ENCODE peak calls at places on chromosomes 16 and 17, in nine cellular contexts. V is neural crest cell, Y is globus pallidus, U is iris pigment epithelial cell, W is nephron progenitor cell, C is dermis microvascular lymphatic vessel endothelial cell, J is thoracic aorta, H is HepG2, G is T-cell. K is an unnamed sample.

GRCh38 chr16:116015-116414 is 22.5 kb downstream of the NPRL3 start:
- DNase-seq in J (no peak), C (no peak), W (no peak), G (no peak), H (no peak), U (no peak), V (no peak), Y (no peak), K (no peak)

GRCh38 chr17:30161601-30162000 is 45.0 kb downstream of the NSRP1 start:
- DNase-seq in C (no peak), V (no peak), U (peak; percentile 29), G (no peak), W (no peak), J (no peak), Y (no peak), H (no peak), K (no peak)

GRCh38 chr16:79612207-79612606 is 11.7 kb upstream of the MAF start:
- DNase-seq in C (no peak), Y (no peak), G (no peak), H (no peak), U (no peak), V (no peak), J (no peak), W (no peak), K (no peak)

GRCh38 chr17:43363926-43364285 is 34.9 kb upstream of the ARL4D start:
- DNase-seq in V (no peak), C (no peak), J (no peak), H (no peak), W (no peak), U (no peak), Y (no peak), G (no peak), K (no peak)

GRCh38 chr17:32350662-32351418 is 883 bp downstream of the ZNF207 start:
- DNase-seq in G (peak; percentile 33), V (no peak), W (no peak), H (peak; percentile 54), J (no peak), Y (peak; percentile 31), U (peak; percentile 76), C (peak; percentile 78), K (no peak)

GRCh38 chr16:79013004-79013403 is 587.5 kb downstream of the MAF start:
- DNase-seq in C (no peak), Y (no peak), U (no peak), J (no peak), V (no peak), G (no peak), H (no peak), W (no peak), K (no peak)

GRCh38 chr17:32933881-32934280 is 5.9 kb downstream of the TMEM98 start:
- DNase-seq in V (no peak), H (no peak), U (no peak), G (no peak), C (no peak), W (no peak), J (no peak), Y (no peak), K (no peak)

GRCh38 chr17:34225046-34225445 is 30.0 kb upstream of the CCL2 start:
- DNase-seq in G (no peak), W (no peak), C (no peak), H (no peak), Y (no peak), U (no peak), V (no peak), J (no peak), K (no peak)

GRCh38 chr17:15233022-15233805 is 31.9 kb downstream of the PMP22 start:
- DNase-seq in J (no peak), Y (peak; percentile 69), W (no peak), V (no peak), C (peak; percentile 26), G (no peak), H (peak; percentile 60), U (peak; percentile 70), K (peak; percentile 27)

GRCh38 chr16:19524866-19525723 is 1.4 kb downstream of the CCP110 start:
- DNase-seq in V (no peak), U (peak; percentile 14), G (no peak), J (no peak), W (no peak), H (no peak), Y (peak; percentile 70), C (no peak), K (no peak)

GRCh38 chr16:49021136-49021535 is 260.5 kb downstream of the CBLN1 start:
- DNase-seq in G (no peak), Y (no peak), C (peak; percentile 42), V (no peak), W (peak; percentile 18), H (no peak), U (peak; percentile 30), J (no peak), K (no peak)

GRCh38 chr17:27878776-27879562 is 14.2 kb downstream of the LYRM9 start:
- DNase-seq in U (no peak), G (peak; percentile 37), Y (no peak), C (no peak), J (no peak), W (no peak), H (no peak), V (no peak), K (no peak)

GRCh38 chr16:56795011-56795410 is 65.1 kb downstream of the NUP93 start:
- DNase-seq in H (no peak), C (peak; percentile 63), U (no peak), G (no peak), V (no peak), J (no peak), Y (no peak), W (no peak), K (no peak)

GRCh38 chr16:88939814-88940195 is 37.2 kb downstream of the CBFA2T3 start:
- DNase-seq in Y (no peak), H (no peak), U (no peak), W (no peak), G (no peak), J (no peak), C (no peak), V (no peak), K (no peak)

GRCh38 chr16:79656537-79657115 is 56.1 kb upstream of the MAF start:
- DNase-seq in U (no peak), C (no peak), V (no peak), H (no peak), W (no peak), G (no peak), Y (no peak), J (no peak), K (no peak)

GRCh38 chr16:680967-681745 is 946 bp downstream of the STUB1 start:
- DNase-seq in J (no peak), W (no peak), G (no peak), V (no peak), H (peak; percentile 49), Y (no peak), U (peak; percentile 57), C (peak; percentile 49), K (no peak)

GRCh38 chr16:28609631-28610594 is at the start of gene SULT1A1:
- DNase-seq in V (no peak), Y (no peak), H (peak; percentile 93), U (no peak), W (peak; percentile 39), G (no peak), C (no peak), J (no peak), K (no peak)

GRCh38 chr16:77169650-77170236 is 21.2 kb upstream of the MON1B start:
- DNase-seq in U (peak; percentile 56), G (no peak), C (peak; percentile 58), H (peak; percentile 52), W (peak; percentile 68), J (no peak), V (peak; percentile 54), Y (no peak), K (peak; percentile 50)

GRCh38 chr16:17328971-17329370 is 141.8 kb downstream of the XYLT1 start:
- DNase-seq in W (no peak), G (no peak), U (no peak), Y (no peak), J (no peak), H (no peak), V (no peak), C (no peak), K (no peak)

GRCh38 chr17:68972119-68972704 is 17.0 kb upstream of the ABCA8 start:
- DNase-seq in Y (peak; percentile 78), G (no peak), H (peak; percentile 43), V (peak; percentile 14), W (no peak), U (peak; percentile 38), C (peak; percentile 52), J (no peak), K (peak; percentile 31)

GRCh38 chr16:66984902-66985311 is 3.5 kb upstream of the CES4A start:
- DNase-seq in J (no peak), G (no peak), V (no peak), W (no peak), Y (no peak), H (no peak), C (no peak), U (no peak), K (no peak)

GRCh38 chr17:3534881-3535252 is 22.7 kb downstream of the TRPV3 start:
- DNase-seq in J (no peak), G (no peak), V (no peak), C (no peak), H (no peak), Y (peak; percentile 87), U (no peak), W (peak; percentile 26), K (no peak)

GRCh38 chr16:78566397-78567073 is 467.1 kb downstream of the WWOX start:
- DNase-seq in C (no peak), H (no peak), J (no peak), Y (no peak), V (no peak), W (no peak), U (no peak), G (no peak), K (no peak)

GRCh38 chr17:17385502-17385901 is 82.3 kb downstream of the NT5M start:
- DNase-seq in V (peak; percentile 36), H (no peak), C (no peak), J (no peak), Y (peak; percentile 75), G (no peak), U (no peak), W (no peak), K (no peak)

GRCh38 chr17:65925606-65926307 is 266.2 kb downstream of the CEP112 start:
- DNase-seq in C (no peak), W (no peak), H (no peak), V (no peak), G (no peak), U (peak; percentile 41), J (no peak), Y (no peak), K (no peak)

GRCh38 chr17:66904760-66905637 is 59.5 kb upstream of the CACNG4 start:
- DNase-seq in W (no peak), V (no peak), G (no peak), C (peak; percentile 90), U (peak; percentile 71), J (no peak), Y (peak; percentile 2), H (peak; percentile 43), K (no peak)

GRCh38 chr17:79541038-79541437 is 69.8 kb downstream of the RBFOX3 start:
- DNase-seq in Y (no peak), J (no peak), V (no peak), G (no peak), C (no peak), U (no peak), W (no peak), H (no peak), K (no peak)

GRCh38 chr16:19366384-19366783 is 51.3 kb upstream of the TMC5 start:
- DNase-seq in W (no peak), J (no peak), C (no peak), H (no peak), V (no peak), U (peak; percentile 26), Y (no peak), G (no peak), K (no peak)

GRCh38 chr17:79935845-79936470 is 96.7 kb upstream of the CBX4 start:
- DNase-seq in H (no peak), J (no peak), G (no peak), W (no peak), Y (no peak), U (no peak), C (no peak), V (no peak), K (no peak)

GRCh38 chr17:4854181-4854681 is 21.1 kb downstream of the MINK1 start:
- DNase-seq in V (no peak), J (no peak), W (no peak), H (peak; percentile 23), U (peak; percentile 50), Y (no peak), G (no peak), C (peak; percentile 60), K (no peak)

GRCh38 chr16:4111748-4112696 is 4.2 kb downstream of the ADCY9 start:
- DNase-seq in J (no peak), H (peak; percentile 48), Y (no peak), U (peak; percentile 56), G (no peak), C (peak; percentile 34), W (no peak), V (no peak), K (no peak)